ENCODE peak calls at places on chromosomes 13 and 19, in ten cellular contexts. D, I, W, C, P, T, J, L, R and Q are unnamed samples.

GRCh38 chr13:66353664-66354063 is 876.5 kb downstream of the PCDH9 start:
- DNase-seq in D (no peak), I (no peak), W (no peak), C (no peak), P (no peak), T (no peak), J (no peak), L (no peak), R (no peak), Q (no peak)

GRCh38 chr19:35786299-35787160 is 11.2 kb downstream of the ARHGAP33 start:
- DNase-seq in D (no peak), I (no peak), W (no peak), C (no peak), P (no peak), T (no peak), J (no peak), L (no peak), R (no peak), Q (no peak)

GRCh38 chr19:46356670-46357055 is 9.8 kb downstream of the PPP5C start:
- DNase-seq in D (no peak), I (no peak), W (no peak), C (no peak), P (no peak), T (no peak), J (no peak), L (no peak), R (no peak), Q (no peak)

GRCh38 chr13:108225440-108225839 is 7.2 kb downstream of the ABHD13 start:
- DNase-seq in D (no peak), I (no peak), W (no peak), C (no peak), P (no peak), T (no peak), J (no peak), L (no peak), R (no peak), Q (peak; percentile 19)

GRCh38 chr13:109586509-109587346 is 199.7 kb downstream of the IRS2 start:
- DNase-seq in D (no peak), I (peak; percentile 57), W (no peak), C (no peak), P (no peak), T (no peak), J (no peak), L (peak; percentile 95), R (no peak), Q (peak; percentile 92)

GRCh38 chr13:31797154-31797775 is 57.9 kb downstream of the RXFP2 start:
- DNase-seq in D (no peak), I (no peak), W (no peak), C (no peak), P (no peak), T (no peak), J (peak; percentile 13), L (peak; percentile 85), R (no peak), Q (peak; percentile 12)

GRCh38 chr19:33245948-33246728 is 20.5 kb upstream of the SLC7A10 start:
- DNase-seq in D (no peak), I (no peak), W (no peak), C (no peak), P (no peak), T (no peak), J (no peak), L (peak; percentile 43), R (no peak), Q (no peak)

GRCh38 chr19:49779731-49780578 is 13.2 kb downstream of the AP2A1 start:
- DNase-seq in D (no peak), I (no peak), W (no peak), C (no peak), P (no peak), T (no peak), J (no peak), L (no peak), R (no peak), Q (no peak)

GRCh38 chr13:40626977-40627376 is 39.5 kb downstream of the FOXO1 start:
- DNase-seq in D (no peak), I (no peak), W (no peak), C (no peak), P (no peak), T (no peak), J (no peak), L (no peak), R (no peak), Q (no peak)

GRCh38 chr19:8206147-8207087 is 2.8 kb upstream of the CERS4 start:
- DNase-seq in D (no peak), I (peak; percentile 57), W (no peak), C (no peak), P (no peak), T (no peak), J (no peak), L (no peak), R (no peak), Q (peak; percentile 30)

GRCh38 chr13:102183509-102184182 is 218.2 kb downstream of the FGF14 start:
- DNase-seq in D (no peak), I (no peak), W (no peak), C (no peak), P (no peak), T (no peak), J (peak; percentile 20), L (no peak), R (no peak), Q (no peak)

GRCh38 chr13:114128624-114129522 is 3.5 kb downstream of the RASA3 start:
- DNase-seq in D (peak; percentile 85), I (peak; percentile 67), W (peak; percentile 86), C (peak; percentile 75), P (peak; percentile 87), T (peak; percentile 86), J (no peak), L (peak; percentile 86), R (peak; percentile 82), Q (no peak)

GRCh38 chr13:35733832-35734231 is 257.3 kb upstream of the MAB21L1 start:
- DNase-seq in D (no peak), I (no peak), W (no peak), C (no peak), P (no peak), T (no peak), J (no peak), L (no peak), R (no peak), Q (no peak)

GRCh38 chr13:29100739-29101138 is 280.6 kb downstream of the MTUS2 start:
- DNase-seq in D (no peak), I (no peak), W (no peak), C (no peak), P (no peak), T (no peak), J (no peak), L (no peak), R (no peak), Q (no peak)

GRCh38 chr13:40389081-40389641 is 277.3 kb downstream of the FOXO1 start:
- DNase-seq in D (peak; percentile 32), I (no peak), W (peak; percentile 18), C (peak; percentile 12), P (no peak), T (peak; percentile 12), J (no peak), L (no peak), R (no peak), Q (peak; percentile 11)

GRCh38 chr13:72313546-72313945 is 413.9 kb downstream of the MZT1 start:
- DNase-seq in D (no peak), I (no peak), W (no peak), C (no peak), P (no peak), T (no peak), J (no peak), L (no peak), R (no peak), Q (no peak)

GRCh38 chr13:111336666-111337065 is 16.2 kb downstream of the TEX29 start:
- DNase-seq in D (no peak), I (no peak), W (no peak), C (no peak), P (no peak), T (no peak), J (no peak), L (no peak), R (no peak), Q (no peak)

GRCh38 chr19:31314849-31315620 is 34.2 kb downstream of the TSHZ3 start:
- DNase-seq in D (no peak), I (no peak), W (no peak), C (no peak), P (no peak), T (no peak), J (no peak), L (peak; percentile 25), R (no peak), Q (no peak)

GRCh38 chr13:48233886-48234488 is 981 bp downstream of the ITM2B start:
- DNase-seq in D (no peak), I (no peak), W (no peak), C (no peak), P (no peak), T (no peak), J (no peak), L (peak; percentile 73), R (no peak), Q (peak; percentile 65)

GRCh38 chr19:19774354-19775033 is 41.6 kb upstream of the ZNF14 start:
- DNase-seq in D (no peak), I (no peak), W (no peak), C (no peak), P (no peak), T (no peak), J (no peak), L (no peak), R (no peak), Q (no peak)

GRCh38 chr19:18607222-18608101 is 863 bp upstream of the CRLF1 start:
- DNase-seq in D (no peak), I (no peak), W (no peak), C (no peak), P (no peak), T (no peak), J (no peak), L (no peak), R (no peak), Q (no peak)

GRCh38 chr19:7852851-7853759 is 21.1 kb downstream of the PRR36 start:
- DNase-seq in D (peak; percentile 55), I (peak; percentile 87), W (peak; percentile 50), C (peak; percentile 60), P (peak; percentile 50), T (peak; percentile 59), J (peak; percentile 75), L (peak; percentile 87), R (peak; percentile 47), Q (peak; percentile 85)

GRCh38 chr13:48531416-48532145 is 1.3 kb downstream of the RCBTB2 start:
- DNase-seq in D (no peak), I (no peak), W (no peak), C (no peak), P (no peak), T (no peak), J (peak; percentile 18), L (no peak), R (no peak), Q (peak; percentile 50)

GRCh38 chr13:26480246-26480855 is 77.1 kb upstream of the WASF3 start:
- DNase-seq in D (no peak), I (no peak), W (no peak), C (no peak), P (no peak), T (no peak), J (no peak), L (peak; percentile 63), R (no peak), Q (peak; percentile 82)

GRCh38 chr19:1173845-1174809 is at the start of gene SBNO2:
- DNase-seq in D (peak; percentile 82), I (peak; percentile 95), W (peak; percentile 89), C (peak; percentile 87), P (peak; percentile 88), T (peak; percentile 90), J (peak; percentile 94), L (peak; percentile 77), R (peak; percentile 89), Q (peak; percentile 85)

GRCh38 chr13:30111810-30112209 is 195.5 kb downstream of the KATNAL1 start:
- DNase-seq in D (no peak), I (no peak), W (no peak), C (no peak), P (no peak), T (no peak), J (no peak), L (peak; percentile 38), R (no peak), Q (no peak)

GRCh38 chr19:51712461-51713081 is 11.2 kb downstream of the HAS1 start:
- DNase-seq in D (no peak), I (no peak), W (no peak), C (no peak), P (no peak), T (no peak), J (no peak), L (peak; percentile 87), R (no peak), Q (peak; percentile 19)

GRCh38 chr13:27619093-27619705 is 1.1 kb downstream of the LNX2 start:
- DNase-seq in D (no peak), I (no peak), W (no peak), C (no peak), P (no peak), T (no peak), J (no peak), L (peak; percentile 67), R (no peak), Q (peak; percentile 54)